ENCODE peak calls at places on chromosomes 3 and 15, in eight cellular contexts. One of them, this sample, is unnamed.
A peak's percentile ranks its signal among the peaks of the same experiment; 100 is the strongest.

GRCh38 chr3:53772562-53773329 is 73.5 kb downstream of the CHDH start:
- DNase-seq in GM04503: no peak
- DNase-seq in ELR: no peak
- DNase-seq in naive thymus-derived CD4-positive, alpha-beta T cell: no peak
- DNase-seq in AG08396: peak; percentile 26
- DNase-seq in neuronal stem cell: no peak
- DNase-seq in LHCN-M2: no peak
- DNase-seq in osteoblast: no peak
- DNase-seq in this sample: no peak

GRCh38 chr3:141575879-141576743 is 89.3 kb downstream of the RASA2 start:
- DNase-seq in GM04503: no peak
- DNase-seq in ELR: peak; percentile 42
- DNase-seq in naive thymus-derived CD4-positive, alpha-beta T cell: no peak
- DNase-seq in AG08396: peak; percentile 8
- DNase-seq in neuronal stem cell: no peak
- DNase-seq in LHCN-M2: peak; percentile 8
- DNase-seq in osteoblast: no peak
- DNase-seq in this sample: peak; percentile 62

GRCh38 chr15:42498212-42499038 is 3.0 kb downstream of the SNAP23 start:
- DNase-seq in GM04503: no peak
- DNase-seq in ELR: no peak
- DNase-seq in naive thymus-derived CD4-positive, alpha-beta T cell: no peak
- DNase-seq in AG08396: no peak
- DNase-seq in neuronal stem cell: no peak
- DNase-seq in LHCN-M2: no peak
- DNase-seq in osteoblast: no peak
- DNase-seq in this sample: no peak

GRCh38 chr15:77070500-77071337 is at the start of gene TSPAN3:
- DNase-seq in GM04503: no peak
- DNase-seq in ELR: peak; percentile 92
- DNase-seq in naive thymus-derived CD4-positive, alpha-beta T cell: peak; percentile 90
- DNase-seq in AG08396: peak; percentile 95
- DNase-seq in neuronal stem cell: peak; percentile 92
- DNase-seq in LHCN-M2: peak; percentile 88
- DNase-seq in osteoblast: peak; percentile 97
- DNase-seq in this sample: peak; percentile 69

GRCh38 chr15:78405336-78405924 is 32.6 kb upstream of the IREB2 start:
- DNase-seq in GM04503: no peak
- DNase-seq in ELR: no peak
- DNase-seq in naive thymus-derived CD4-positive, alpha-beta T cell: no peak
- DNase-seq in AG08396: no peak
- DNase-seq in neuronal stem cell: no peak
- DNase-seq in LHCN-M2: no peak
- DNase-seq in osteoblast: no peak
- DNase-seq in this sample: no peak

GRCh38 chr3:12901631-12902045 is 60.3 kb upstream of the RPL32 start:
- DNase-seq in GM04503: no peak
- DNase-seq in ELR: no peak
- DNase-seq in naive thymus-derived CD4-positive, alpha-beta T cell: no peak
- DNase-seq in AG08396: peak; percentile 49
- DNase-seq in neuronal stem cell: no peak
- DNase-seq in LHCN-M2: no peak
- DNase-seq in osteoblast: peak; percentile 92
- DNase-seq in this sample: no peak

GRCh38 chr3:128491071-128491899 is 1.7 kb downstream of the GATA2 start:
- DNase-seq in GM04503: no peak
- DNase-seq in ELR: no peak
- DNase-seq in naive thymus-derived CD4-positive, alpha-beta T cell: no peak
- DNase-seq in AG08396: no peak
- DNase-seq in neuronal stem cell: no peak
- DNase-seq in LHCN-M2: no peak
- DNase-seq in osteoblast: peak; percentile 94
- DNase-seq in this sample: no peak

GRCh38 chr3:150830094-150830681 is 67.2 kb upstream of the SIAH2 start:
- DNase-seq in GM04503: no peak
- DNase-seq in ELR: peak; percentile 36
- DNase-seq in naive thymus-derived CD4-positive, alpha-beta T cell: no peak
- DNase-seq in AG08396: no peak
- DNase-seq in neuronal stem cell: no peak
- DNase-seq in LHCN-M2: no peak
- DNase-seq in osteoblast: no peak
- DNase-seq in this sample: peak; percentile 7

GRCh38 chr3:106824856-106825255 is 552.4 kb upstream of the CCDC54 start:
- DNase-seq in GM04503: no peak
- DNase-seq in ELR: peak; percentile 69
- DNase-seq in naive thymus-derived CD4-positive, alpha-beta T cell: no peak
- DNase-seq in AG08396: no peak
- DNase-seq in neuronal stem cell: no peak
- DNase-seq in LHCN-M2: peak; percentile 86
- DNase-seq in osteoblast: peak; percentile 76
- DNase-seq in this sample: peak; percentile 90

GRCh38 chr3:126342991-126343661 is 14.1 kb downstream of the KLF15 start:
- DNase-seq in GM04503: no peak
- DNase-seq in ELR: peak; percentile 42
- DNase-seq in naive thymus-derived CD4-positive, alpha-beta T cell: no peak
- DNase-seq in AG08396: peak; percentile 59
- DNase-seq in neuronal stem cell: peak; percentile 17
- DNase-seq in LHCN-M2: no peak
- DNase-seq in osteoblast: peak; percentile 82
- DNase-seq in this sample: no peak

GRCh38 chr3:57605683-57606082 is 8.5 kb upstream of the ARF4 start:
- DNase-seq in GM04503: no peak
- DNase-seq in ELR: no peak
- DNase-seq in naive thymus-derived CD4-positive, alpha-beta T cell: no peak
- DNase-seq in AG08396: no peak
- DNase-seq in neuronal stem cell: no peak
- DNase-seq in LHCN-M2: no peak
- DNase-seq in osteoblast: no peak
- DNase-seq in this sample: no peak

GRCh38 chr3:136042608-136043221 is 77.2 kb downstream of the PPP2R3A start:
- DNase-seq in GM04503: no peak
- DNase-seq in ELR: peak; percentile 82
- DNase-seq in naive thymus-derived CD4-positive, alpha-beta T cell: no peak
- DNase-seq in AG08396: peak; percentile 36
- DNase-seq in neuronal stem cell: peak; percentile 15
- DNase-seq in LHCN-M2: peak; percentile 68
- DNase-seq in osteoblast: peak; percentile 65
- DNase-seq in this sample: peak; percentile 68

GRCh38 chr3:24502690-24503089 is 8.0 kb upstream of the THRB start:
- DNase-seq in GM04503: no peak
- DNase-seq in ELR: peak; percentile 52
- DNase-seq in naive thymus-derived CD4-positive, alpha-beta T cell: no peak
- DNase-seq in AG08396: no peak
- DNase-seq in neuronal stem cell: no peak
- DNase-seq in LHCN-M2: peak; percentile 77
- DNase-seq in osteoblast: no peak
- DNase-seq in this sample: peak; percentile 86

GRCh38 chr3:124269619-124270018 is 277.7 kb upstream of the ROPN1 start:
- DNase-seq in GM04503: no peak
- DNase-seq in ELR: no peak
- DNase-seq in naive thymus-derived CD4-positive, alpha-beta T cell: no peak
- DNase-seq in AG08396: no peak
- DNase-seq in neuronal stem cell: no peak
- DNase-seq in LHCN-M2: no peak
- DNase-seq in osteoblast: no peak
- DNase-seq in this sample: no peak

GRCh38 chr15:68325721-68326120 is 48.2 kb downstream of the FEM1B start:
- DNase-seq in GM04503: no peak
- DNase-seq in ELR: no peak
- DNase-seq in naive thymus-derived CD4-positive, alpha-beta T cell: no peak
- DNase-seq in AG08396: no peak
- DNase-seq in neuronal stem cell: no peak
- DNase-seq in LHCN-M2: no peak
- DNase-seq in osteoblast: no peak
- DNase-seq in this sample: no peak

GRCh38 chr3:79564192-79564591 is 203.6 kb downstream of the ROBO1 start:
- DNase-seq in GM04503: no peak
- DNase-seq in ELR: no peak
- DNase-seq in naive thymus-derived CD4-positive, alpha-beta T cell: no peak
- DNase-seq in AG08396: no peak
- DNase-seq in neuronal stem cell: no peak
- DNase-seq in LHCN-M2: no peak
- DNase-seq in osteoblast: no peak
- DNase-seq in this sample: no peak

GRCh38 chr3:45940781-45941365 is 2.4 kb upstream of the CXCR6 start:
- DNase-seq in GM04503: no peak
- DNase-seq in ELR: peak; percentile 9
- DNase-seq in naive thymus-derived CD4-positive, alpha-beta T cell: no peak
- DNase-seq in AG08396: no peak
- DNase-seq in neuronal stem cell: no peak
- DNase-seq in LHCN-M2: no peak
- DNase-seq in osteoblast: no peak
- DNase-seq in this sample: no peak

GRCh38 chr15:66145242-66146182 is 108.0 kb downstream of the MEGF11 start:
- DNase-seq in GM04503: no peak
- DNase-seq in ELR: no peak
- DNase-seq in naive thymus-derived CD4-positive, alpha-beta T cell: no peak
- DNase-seq in AG08396: no peak
- DNase-seq in neuronal stem cell: no peak
- DNase-seq in LHCN-M2: no peak
- DNase-seq in osteoblast: peak; percentile 53
- DNase-seq in this sample: peak; percentile 81

GRCh38 chr3:127786358-127787070 is 35.8 kb downstream of the MGLL start:
- DNase-seq in GM04503: no peak
- DNase-seq in ELR: no peak
- DNase-seq in naive thymus-derived CD4-positive, alpha-beta T cell: no peak
- DNase-seq in AG08396: no peak
- DNase-seq in neuronal stem cell: no peak
- DNase-seq in LHCN-M2: peak; percentile 56
- DNase-seq in osteoblast: no peak
- DNase-seq in this sample: no peak

GRCh38 chr3:196849180-196849721 is 18.5 kb upstream of the SENP5 start:
- DNase-seq in GM04503: no peak
- DNase-seq in ELR: no peak
- DNase-seq in naive thymus-derived CD4-positive, alpha-beta T cell: no peak
- DNase-seq in AG08396: no peak
- DNase-seq in neuronal stem cell: no peak
- DNase-seq in LHCN-M2: no peak
- DNase-seq in osteoblast: no peak
- DNase-seq in this sample: no peak

GRCh38 chr15:39403674-39404117 is 177.2 kb upstream of the THBS1 start:
- DNase-seq in GM04503: no peak
- DNase-seq in ELR: peak; percentile 82
- DNase-seq in naive thymus-derived CD4-positive, alpha-beta T cell: no peak
- DNase-seq in AG08396: peak; percentile 21
- DNase-seq in neuronal stem cell: no peak
- DNase-seq in LHCN-M2: peak; percentile 65
- DNase-seq in osteoblast: no peak
- DNase-seq in this sample: peak; percentile 44

GRCh38 chr3:61975199-61975598 is 398.2 kb downstream of the FEZF2 start:
- DNase-seq in GM04503: no peak
- DNase-seq in ELR: no peak
- DNase-seq in naive thymus-derived CD4-positive, alpha-beta T cell: no peak
- DNase-seq in AG08396: no peak
- DNase-seq in neuronal stem cell: no peak
- DNase-seq in LHCN-M2: no peak
- DNase-seq in osteoblast: no peak
- DNase-seq in this sample: no peak

GRCh38 chr3:184727357-184728060 is 15.6 kb upstream of the MAGEF1 start:
- DNase-seq in GM04503: peak; percentile 25
- DNase-seq in ELR: peak; percentile 78
- DNase-seq in naive thymus-derived CD4-positive, alpha-beta T cell: peak; percentile 36
- DNase-seq in AG08396: peak; percentile 76
- DNase-seq in neuronal stem cell: peak; percentile 89
- DNase-seq in LHCN-M2: peak; percentile 83
- DNase-seq in osteoblast: peak; percentile 91
- DNase-seq in this sample: peak; percentile 66

GRCh38 chr3:133644768-133645167 is 17.0 kb downstream of the TOPBP1 start:
- DNase-seq in GM04503: no peak
- DNase-seq in ELR: peak; percentile 95
- DNase-seq in naive thymus-derived CD4-positive, alpha-beta T cell: no peak
- DNase-seq in AG08396: peak; percentile 51
- DNase-seq in neuronal stem cell: no peak
- DNase-seq in LHCN-M2: peak; percentile 62
- DNase-seq in osteoblast: peak; percentile 25
- DNase-seq in this sample: peak; percentile 70

GRCh38 chr15:96252148-96252547 is 78.4 kb upstream of the NR2F2 start:
- DNase-seq in GM04503: no peak
- DNase-seq in ELR: no peak
- DNase-seq in naive thymus-derived CD4-positive, alpha-beta T cell: no peak
- DNase-seq in AG08396: no peak
- DNase-seq in neuronal stem cell: no peak
- DNase-seq in LHCN-M2: no peak
- DNase-seq in osteoblast: no peak
- DNase-seq in this sample: peak; percentile 100

GRCh38 chr15:77966540-77967290 is 110.8 kb downstream of the TBC1D2B start:
- DNase-seq in GM04503: no peak
- DNase-seq in ELR: peak; percentile 67
- DNase-seq in naive thymus-derived CD4-positive, alpha-beta T cell: peak; percentile 20
- DNase-seq in AG08396: peak; percentile 78
- DNase-seq in neuronal stem cell: no peak
- DNase-seq in LHCN-M2: peak; percentile 44
- DNase-seq in osteoblast: peak; percentile 82
- DNase-seq in this sample: peak; percentile 41

GRCh38 chr15:79004336-79004735 is 59.5 kb upstream of the CTSH start:
- DNase-seq in GM04503: no peak
- DNase-seq in ELR: peak; percentile 93
- DNase-seq in naive thymus-derived CD4-positive, alpha-beta T cell: no peak
- DNase-seq in AG08396: peak; percentile 68
- DNase-seq in neuronal stem cell: no peak
- DNase-seq in LHCN-M2: peak; percentile 88
- DNase-seq in osteoblast: peak; percentile 93
- DNase-seq in this sample: peak; percentile 87

GRCh38 chr3:159266779-159267178 is 464.9 kb downstream of the MFSD1 start:
- DNase-seq in GM04503: no peak
- DNase-seq in ELR: peak; percentile 60
- DNase-seq in naive thymus-derived CD4-positive, alpha-beta T cell: no peak
- DNase-seq in AG08396: peak; percentile 14
- DNase-seq in neuronal stem cell: peak; percentile 59
- DNase-seq in LHCN-M2: peak; percentile 60
- DNase-seq in osteoblast: no peak
- DNase-seq in this sample: peak; percentile 15

GRCh38 chr15:101561584-101561906 is 72.0 kb upstream of the PCSK6 start:
- DNase-seq in GM04503: no peak
- DNase-seq in ELR: no peak
- DNase-seq in naive thymus-derived CD4-positive, alpha-beta T cell: no peak
- DNase-seq in AG08396: no peak
- DNase-seq in neuronal stem cell: no peak
- DNase-seq in LHCN-M2: no peak
- DNase-seq in osteoblast: no peak
- DNase-seq in this sample: no peak

GRCh38 chr3:78338405-78338804 is 1298.5 kb downstream of the ROBO2 start:
- DNase-seq in GM04503: no peak
- DNase-seq in ELR: no peak
- DNase-seq in naive thymus-derived CD4-positive, alpha-beta T cell: no peak
- DNase-seq in AG08396: no peak
- DNase-seq in neuronal stem cell: no peak
- DNase-seq in LHCN-M2: no peak
- DNase-seq in osteoblast: no peak
- DNase-seq in this sample: no peak

GRCh38 chr15:88042047-88042446 is 214.5 kb downstream of the NTRK3 start:
- DNase-seq in GM04503: no peak
- DNase-seq in ELR: no peak
- DNase-seq in naive thymus-derived CD4-positive, alpha-beta T cell: no peak
- DNase-seq in AG08396: no peak
- DNase-seq in neuronal stem cell: no peak
- DNase-seq in LHCN-M2: no peak
- DNase-seq in osteoblast: no peak
- DNase-seq in this sample: no peak

GRCh38 chr3:16286161-16286560 is 21.1 kb downstream of the OXNAD1 start:
- DNase-seq in GM04503: no peak
- DNase-seq in ELR: no peak
- DNase-seq in naive thymus-derived CD4-positive, alpha-beta T cell: peak; percentile 85
- DNase-seq in AG08396: no peak
- DNase-seq in neuronal stem cell: no peak
- DNase-seq in LHCN-M2: no peak
- DNase-seq in osteoblast: no peak
- DNase-seq in this sample: no peak

This sample was measured in renal cortical epithelial cell.